ENCODE peak calls at places on chromosomes 2 and 18, in five cellular contexts. H is AG09319, E is neural progenitor cell, A is NCI-H2081, K is cerebellum. I is an unnamed sample.

GRCh38 chr18:11937874-11938478 is 29.9 kb upstream of the MPPE1 start:
- DNase-seq in H (peak; percentile 20), E (peak; percentile 74), A (peak; percentile 49), K (peak; percentile 78), I (peak; percentile 81)

GRCh38 chr18:47418746-47419145 is 167.3 kb upstream of the SKOR2 start:
- DNase-seq in H (no peak), E (no peak), A (no peak), K (no peak), I (no peak)

GRCh38 chr2:10452956-10453885 is 5.1 kb upstream of the ODC1 start:
- DNase-seq in H (no peak), E (peak; percentile 73), A (peak; percentile 29), K (peak; percentile 69), I (peak; percentile 77)

GRCh38 chr2:37984589-37984988 is 59.5 kb downstream of the RMDN2 start:
- DNase-seq in H (no peak), E (no peak), A (no peak), K (no peak), I (no peak)

GRCh38 chr18:21741511-21742322 is 1.1 kb downstream of the MIB1 start:
- DNase-seq in H (no peak), E (no peak), A (peak; percentile 21), K (peak; percentile 27), I (peak; percentile 50)

GRCh38 chr2:42010743-42011298 is 37.0 kb upstream of the PKDCC start:
- DNase-seq in H (peak; percentile 7), E (no peak), A (no peak), K (no peak), I (no peak)

GRCh38 chr2:202056611-202057010 is 16.4 kb upstream of the KIAA2012 start:
- DNase-seq in H (no peak), E (no peak), A (no peak), K (no peak), I (no peak)

GRCh38 chr18:45106331-45106774 is 425.7 kb downstream of the SETBP1 start:
- DNase-seq in H (no peak), E (no peak), A (no peak), K (no peak), I (no peak)

GRCh38 chr2:45627911-45628310 is 16.8 kb upstream of the SRBD1 start:
- DNase-seq in H (no peak), E (no peak), A (no peak), K (no peak), I (no peak)

GRCh38 chr2:155310589-155310988 is 612.1 kb downstream of the KCNJ3 start:
- DNase-seq in H (no peak), E (peak; percentile 32), A (peak; percentile 27), K (peak; percentile 11), I (peak; percentile 26)

GRCh38 chr2:155377931-155378444 is 679.5 kb downstream of the KCNJ3 start:
- DNase-seq in H (no peak), E (no peak), A (no peak), K (no peak), I (no peak)

GRCh38 chr2:145687445-145688104 is 1167.7 kb upstream of the ZEB2 start:
- DNase-seq in H (no peak), E (peak; percentile 6), A (no peak), K (no peak), I (no peak)

GRCh38 chr18:48932462-48932818 is 18.3 kb downstream of the SMAD7 start:
- DNase-seq in H (no peak), E (no peak), A (no peak), K (no peak), I (no peak)

GRCh38 chr2:27808984-27809383 is 37.5 kb downstream of the MRPL33 start:
- DNase-seq in H (no peak), E (no peak), A (no peak), K (no peak), I (no peak)

GRCh38 chr2:63668464-63668863 is 79.7 kb downstream of the MDH1 start:
- DNase-seq in H (no peak), E (no peak), A (no peak), K (no peak), I (no peak)

GRCh38 chr18:27583021-27583420 is 397.9 kb upstream of the CHST9 start:
- DNase-seq in H (no peak), E (no peak), A (no peak), K (no peak), I (no peak)

GRCh38 chr2:108623616-108624015 is 89.3 kb downstream of the LIMS1 start:
- DNase-seq in H (no peak), E (no peak), A (no peak), K (no peak), I (no peak)

GRCh38 chr2:147002256-147002655 is 842.6 kb upstream of the ACVR2A start:
- DNase-seq in H (no peak), E (no peak), A (no peak), K (no peak), I (no peak)

GRCh38 chr2:238498691-238499295 is 72.1 kb downstream of the ASB1 start:
- DNase-seq in H (no peak), E (no peak), A (no peak), K (no peak), I (no peak)

GRCh38 chr18:76686737-76687231 is 135.6 kb upstream of the ZNF236 start:
- DNase-seq in H (peak; percentile 18), E (peak; percentile 73), A (peak; percentile 61), K (no peak), I (peak; percentile 37)

GRCh38 chr18:30376515-30376914 is 666.0 kb downstream of the DSC3 start:
- DNase-seq in H (no peak), E (peak; percentile 43), A (no peak), K (no peak), I (no peak)

GRCh38 chr2:68365087-68365486 is at the start of gene PLEK:
- DNase-seq in H (no peak), E (no peak), A (no peak), K (no peak), I (no peak)

GRCh38 chr18:75247601-75248421 is 37.2 kb downstream of the TSHZ1 start:
- DNase-seq in H (no peak), E (no peak), A (no peak), K (no peak), I (peak; percentile 53)

GRCh38 chr2:42001696-42002331 is 46.0 kb upstream of the PKDCC start:
- DNase-seq in H (no peak), E (no peak), A (no peak), K (no peak), I (no peak)

GRCh38 chr2:216066255-216066654 is 15.4 kb downstream of the PECR start:
- DNase-seq in H (no peak), E (no peak), A (no peak), K (no peak), I (no peak)

GRCh38 chr2:18605115-18605514 is 15.7 kb upstream of the NT5C1B start:
- DNase-seq in H (no peak), E (no peak), A (no peak), K (no peak), I (no peak)

GRCh38 chr18:51651761-51652160 is 454.3 kb upstream of the MEX3C start:
- DNase-seq in H (no peak), E (no peak), A (no peak), K (peak; percentile 81), I (peak; percentile 99)

GRCh38 chr18:3623769-3624545 is 174.0 kb downstream of the TGIF1 start:
- DNase-seq in H (peak; percentile 90), E (peak; percentile 93), A (no peak), K (no peak), I (peak; percentile 95)

GRCh38 chr2:88196490-88197087 is 26.4 kb downstream of the THNSL2 start:
- DNase-seq in H (no peak), E (no peak), A (no peak), K (no peak), I (no peak)

GRCh38 chr2:190863946-190864345 is 16.7 kb upstream of the GLS start:
- DNase-seq in H (no peak), E (no peak), A (peak; percentile 64), K (no peak), I (no peak)

GRCh38 chr2:97732436-97733340 is 19.3 kb downstream of the ZAP70 start:
- DNase-seq in H (no peak), E (no peak), A (no peak), K (no peak), I (no peak)

GRCh38 chr2:104784264-104784663 is 69.7 kb upstream of the POU3F3 start:
- DNase-seq in H (no peak), E (no peak), A (no peak), K (no peak), I (no peak)

GRCh38 chr2:74333896-74334586 is 9.2 kb downstream of the SLC4A5 start:
- DNase-seq in H (no peak), E (no peak), A (no peak), K (peak; percentile 81), I (peak; percentile 98)

GRCh38 chr2:144402282-144402681 is 117.6 kb downstream of the ZEB2 start:
- DNase-seq in H (no peak), E (no peak), A (no peak), K (no peak), I (no peak)

GRCh38 chr2:42161444-42161843 is 7.7 kb upstream of the EML4 start:
- DNase-seq in H (no peak), E (no peak), A (no peak), K (no peak), I (no peak)

I was measured in cerebellar cortex.